ENCODE peak calls at places on chromosomes 1 and 21, in four cellular contexts. M, S, A and I are unnamed samples.

GRCh38 chr1:94592566-94592920 is 51.0 kb upstream of the F3 start:
- DNase-seq in M (no peak), S (no peak), A (no peak), I (no peak)

GRCh38 chr1:156815851-156816536 is 654 bp downstream of the SH2D2A start:
- DNase-seq in M (no peak), S (no peak), A (no peak), I (no peak)

GRCh38 chr1:176141449-176141848 is 65.6 kb downstream of the COP1 start:
- DNase-seq in M (no peak), S (no peak), A (no peak), I (no peak)

GRCh38 chr1:54220004-54220811 is 20.2 kb downstream of the MRPL37 start:
- DNase-seq in M (peak; percentile 92), S (no peak), A (no peak), I (peak; percentile 45)

GRCh38 chr1:20721117-20722061 is 3.6 kb upstream of the KIF17 start:
- DNase-seq in M (peak; percentile 77), S (no peak), A (no peak), I (no peak)

GRCh38 chr1:234556245-234556943 is 53.6 kb downstream of the IRF2BP2 start:
- DNase-seq in M (no peak), S (no peak), A (no peak), I (no peak)

GRCh38 chr1:223403184-223403815 is 10.1 kb downstream of the CCDC185 start:
- DNase-seq in M (no peak), S (no peak), A (peak; percentile 30), I (peak; percentile 45)

GRCh38 chr1:202750024-202750423 is 39.8 kb upstream of the SYT2 start:
- DNase-seq in M (no peak), S (no peak), A (no peak), I (no peak)

GRCh38 chr1:30748699-30749401 is 8.7 kb downstream of the LAPTM5 start:
- DNase-seq in M (no peak), S (no peak), A (no peak), I (no peak)

GRCh38 chr1:5913078-5913845 is 79.0 kb downstream of the NPHP4 start:
- DNase-seq in M (peak; percentile 49), S (no peak), A (no peak), I (peak; percentile 34)

GRCh38 chr1:189859385-189859977 is 618.2 kb downstream of the BRINP3 start:
- DNase-seq in M (peak; percentile 25), S (peak; percentile 8), A (no peak), I (no peak)

GRCh38 chr21:44304846-44305245 is 5.0 kb downstream of the PFKL start:
- DNase-seq in M (no peak), S (no peak), A (peak; percentile 37), I (peak; percentile 23)

GRCh38 chr1:115189814-115190541 is 100.7 kb upstream of the TSPAN2 start:
- DNase-seq in M (no peak), S (peak; percentile 64), A (no peak), I (peak; percentile 95)

GRCh38 chr1:40799351-40799867 is 15.8 kb downstream of the KCNQ4 start:
- DNase-seq in M (no peak), S (no peak), A (no peak), I (peak; percentile 32)

GRCh38 chr1:19597463-19598309 is 46.4 kb upstream of the NBL1 start:
- DNase-seq in M (no peak), S (no peak), A (no peak), I (peak; percentile 47)

GRCh38 chr1:212067790-212068189 is 32.2 kb downstream of the DTL start:
- DNase-seq in M (no peak), S (no peak), A (no peak), I (no peak)

GRCh38 chr1:164602480-164603093 is 43.6 kb downstream of the PBX1 start:
- DNase-seq in M (no peak), S (peak; percentile 12), A (no peak), I (peak; percentile 52)

GRCh38 chr1:66533804-66534745 is at the start of gene SGIP1:
- DNase-seq in M (peak; percentile 90), S (no peak), A (peak; percentile 90), I (peak; percentile 88)

GRCh38 chr1:3515774-3516480 is 61.5 kb downstream of the ARHGEF16 start:
- DNase-seq in M (no peak), S (no peak), A (peak; percentile 79), I (no peak)

GRCh38 chr1:41773144-41773571 is 145.6 kb downstream of the HIVEP3 start:
- DNase-seq in M (no peak), S (no peak), A (no peak), I (peak; percentile 80)

GRCh38 chr1:85550784-85551516 is 29.6 kb upstream of the CCN1 start:
- DNase-seq in M (no peak), S (no peak), A (no peak), I (peak; percentile 86)

GRCh38 chr1:25744140-25744581 is 55.8 kb upstream of the SELENON start:
- DNase-seq in M (peak; percentile 86), S (peak; percentile 1), A (peak; percentile 65), I (peak; percentile 53)

GRCh38 chr1:119787776-119788175 is 19.1 kb upstream of the HMGCS2 start:
- DNase-seq in M (no peak), S (no peak), A (no peak), I (peak; percentile 63)

GRCh38 chr1:214264196-214264595 is 16.8 kb upstream of the SMYD2 start:
- DNase-seq in M (no peak), S (no peak), A (no peak), I (no peak)

GRCh38 chr1:183077107-183077506 is 53.9 kb downstream of the LAMC1 start:
- DNase-seq in M (no peak), S (no peak), A (no peak), I (no peak)

GRCh38 chr1:219517031-219517430 is 95.9 kb downstream of the ZC3H11B start:
- DNase-seq in M (no peak), S (no peak), A (no peak), I (no peak)